ENCODE peak calls at places on chromosomes 3 and 15, in ten cellular contexts. K is cerebellar cortex; O is T-helper 2 cell; G is heart right ventricle; L is B cell; S is stimulated activated naive CD8-positive, alpha-beta T cell treated with anti-CD3 and anti-CD28 coated beads, Interleukin-15, Interleukin-2, amounts not matched to agents 100 U/mL and 50 U/mL, for 24 hours; W is fibroblast of pulmonary artery; P is right atrium auricular region; B is stimulated activated CD8-positive, alpha-beta memory T cell treated with anti-CD3 and anti-CD28 coated beads, Interleukin-4, amount 100 ng/mL, for 4 hours; A is stimulated activated naive B cell treated with anti-CD40 and anti-IgM and Interleukin-4, amounts not matched to agents 10 μg/mL and 1 μg/mL and 100 μg/mL, for 72 hours. M is an unnamed sample.

GRCh38 chr3:127442551-127442950 is 148.0 kb downstream of the TPRA1 start:
- DNase-seq in K (no peak), O (no peak), G (no peak), L (no peak), S (no peak), W (no peak), P (no peak), B (no peak), A (no peak), M (no peak)

GRCh38 chr3:45817788-45818523 is 21.6 kb upstream of the SLC6A20 start:
- DNase-seq in K (no peak), O (no peak), G (peak; percentile 15), L (no peak), S (no peak), W (peak; percentile 91), P (no peak), B (no peak), A (no peak), M (no peak)

GRCh38 chr15:79543097-79543496 is 111.0 kb downstream of the MINAR1 start:
- DNase-seq in K (no peak), O (no peak), G (no peak), L (no peak), S (no peak), W (no peak), P (no peak), B (no peak), A (no peak), M (no peak)

GRCh38 chr3:129314757-129315385 is 36.2 kb downstream of the HMCES start:
- DNase-seq in K (peak; percentile 92), O (peak; percentile 78), G (peak; percentile 92), L (peak; percentile 71), S (peak; percentile 75), W (peak; percentile 93), P (peak; percentile 95), B (no peak), A (peak; percentile 40), M (no peak)

GRCh38 chr15:69328739-69329138 is 30.0 kb downstream of the PAQR5 start:
- DNase-seq in K (no peak), O (no peak), G (no peak), L (no peak), S (no peak), W (no peak), P (no peak), B (no peak), A (no peak), M (no peak)

GRCh38 chr15:68578960-68579935 is at the start of gene CORO2B:
- DNase-seq in K (peak; percentile 72), O (no peak), G (peak; percentile 42), L (peak; percentile 59), S (peak; percentile 32), W (peak; percentile 50), P (no peak), B (no peak), A (no peak), M (no peak)

GRCh38 chr15:86044981-86045380 is 34.7 kb upstream of the AGBL1 start:
- DNase-seq in K (no peak), O (no peak), G (no peak), L (no peak), S (no peak), W (no peak), P (no peak), B (no peak), A (no peak), M (no peak)

GRCh38 chr3:186826316-186826977 is 16.1 kb upstream of the ADIPOQ start:
- DNase-seq in K (peak; percentile 14), O (peak; percentile 41), G (no peak), L (no peak), S (peak; percentile 32), W (no peak), P (no peak), B (no peak), A (no peak), M (no peak)

GRCh38 chr3:184110316-184110725 is 13.5 kb downstream of the HTR3E start:
- DNase-seq in K (no peak), O (no peak), G (no peak), L (no peak), S (no peak), W (peak; percentile 24), P (no peak), B (no peak), A (no peak), M (no peak)

GRCh38 chr3:173938159-173938558 is 540.6 kb downstream of the NLGN1 start:
- DNase-seq in K (no peak), O (no peak), G (no peak), L (no peak), S (no peak), W (peak; percentile 56), P (no peak), B (no peak), A (no peak), M (no peak)

M was measured in esophagus muscularis mucosa.